ENCODE peak calls at places on chromosome 21, in five cellular contexts. One of them, this sample, is unnamed.

GRCh38 chr21:36615274-36615964 is 83.5 kb upstream of the SIM2 start:
- DNase-seq in GM12891: no peak
- DNase-seq in SK-N-SH: no peak
- DNase-seq in GM12892: no peak
- DNase-seq in GM12878: no peak
- DNase-seq in this sample: peak

GRCh38 chr21:25487046-25487594 is 120.2 kb downstream of the MRPL39 start:
- DNase-seq in GM12891: no peak
- DNase-seq in GM12892: no peak
- DNase-seq in SK-N-SH: no peak
- DNase-seq in GM12878: peak
- DNase-seq in this sample: no peak

GRCh38 chr21:16535100-16535418 is 805.3 kb downstream of the USP25 start:
- DNase-seq in GM12878: no peak
- DNase-seq in GM12892: no peak
- DNase-seq in SK-N-SH: peak
- DNase-seq in GM12891: no peak
- DNase-seq in this sample: no peak

GRCh38 chr21:29295066-29295650 is 3.6 kb upstream of the BACH1 start:
- DNase-seq in GM12892: no peak
- DNase-seq in SK-N-SH: no peak
- DNase-seq in GM12878: no peak
- DNase-seq in GM12891: no peak
- DNase-seq in this sample: no peak

GRCh38 chr21:16117851-16118592 is 388.2 kb downstream of the USP25 start:
- DNase-seq in GM12878: no peak
- DNase-seq in GM12892: no peak
- DNase-seq in GM12891: no peak
- DNase-seq in SK-N-SH: no peak
- DNase-seq in this sample: no peak

GRCh38 chr21:29237110-29238051 is 61.3 kb upstream of the BACH1 start:
- DNase-seq in SK-N-SH: no peak
- DNase-seq in GM12891: no peak
- DNase-seq in GM12892: no peak
- DNase-seq in GM12878: no peak
- DNase-seq in this sample: no peak

GRCh38 chr21:20023199-20023598 is 975.0 kb upstream of the NCAM2 start:
- DNase-seq in GM12891: no peak
- DNase-seq in GM12892: no peak
- DNase-seq in SK-N-SH: no peak
- DNase-seq in GM12878: no peak
- DNase-seq in this sample: no peak

GRCh38 chr21:14995695-14996490 is 68.9 kb downstream of the NRIP1 start:
- DNase-seq in GM12891: no peak
- DNase-seq in GM12892: no peak
- DNase-seq in GM12878: no peak
- DNase-seq in SK-N-SH: no peak
- DNase-seq in this sample: no peak

GRCh38 chr21:20647603-20648002 is 350.6 kb upstream of the NCAM2 start:
- DNase-seq in GM12892: no peak
- DNase-seq in SK-N-SH: no peak
- DNase-seq in GM12878: no peak
- DNase-seq in GM12891: no peak
- DNase-seq in this sample: no peak

GRCh38 chr21:14737922-14738321 is 191.8 kb upstream of the SAMSN1 start:
- DNase-seq in GM12891: no peak
- DNase-seq in GM12892: no peak
- DNase-seq in GM12878: no peak
- DNase-seq in SK-N-SH: peak
- DNase-seq in this sample: no peak

GRCh38 chr21:17828223-17828622 is 9.1 kb upstream of the C21orf91 start:
- DNase-seq in GM12892: no peak
- DNase-seq in GM12878: no peak
- DNase-seq in GM12891: no peak
- DNase-seq in SK-N-SH: no peak
- DNase-seq in this sample: no peak

GRCh38 chr21:29985866-29986265 is 46.1 kb upstream of the GRIK1 start:
- DNase-seq in GM12878: no peak
- DNase-seq in SK-N-SH: no peak
- DNase-seq in GM12891: no peak
- DNase-seq in GM12892: no peak
- DNase-seq in this sample: no peak

GRCh38 chr21:21373969-21374368 is 375.8 kb downstream of the NCAM2 start:
- DNase-seq in SK-N-SH: no peak
- DNase-seq in GM12891: no peak
- DNase-seq in GM12892: no peak
- DNase-seq in GM12878: no peak
- DNase-seq in this sample: no peak

GRCh38 chr21:15400905-15401304 is 328.9 kb upstream of the USP25 start:
- DNase-seq in GM12892: no peak
- DNase-seq in GM12878: no peak
- DNase-seq in SK-N-SH: no peak
- DNase-seq in GM12891: no peak
- DNase-seq in this sample: no peak

GRCh38 chr21:33451634-33452071 is 28.1 kb downstream of the TMEM50B start:
- DNase-seq in GM12891: no peak
- DNase-seq in GM12892: no peak
- DNase-seq in GM12878: no peak
- DNase-seq in SK-N-SH: no peak
- DNase-seq in this sample: no peak

GRCh38 chr21:26850116-26850643 is 5.0 kb upstream of the ADAMTS1 start:
- DNase-seq in GM12892: no peak
- DNase-seq in SK-N-SH: peak
- DNase-seq in GM12878: peak
- DNase-seq in GM12891: no peak
- DNase-seq in this sample: no peak
- TF ChIP-seq TAF1 in GM12892: no peak
- TF ChIP-seq TAF1 in SK-N-SH: no peak
- TF ChIP-seq TAF1 in GM12878: no peak
- TF ChIP-seq TAF1 in GM12891: no peak
- TF ChIP-seq TAF1 in this sample: no peak

GRCh38 chr21:44349847-44350772 is 3.3 kb upstream of the TRPM2 start:
- DNase-seq in GM12892: no peak
- DNase-seq in SK-N-SH: no peak
- DNase-seq in GM12891: no peak
- DNase-seq in GM12878: no peak
- DNase-seq in this sample: no peak
- TF ChIP-seq TAF1 in GM12892: no peak
- TF ChIP-seq TAF1 in SK-N-SH: no peak
- TF ChIP-seq TAF1 in GM12891: no peak
- TF ChIP-seq TAF1 in GM12878: no peak
- TF ChIP-seq TAF1 in this sample: no peak

GRCh38 chr21:31564439-31564838 is 95.1 kb upstream of the SOD1 start:
- DNase-seq in SK-N-SH: no peak
- DNase-seq in GM12891: no peak
- DNase-seq in GM12878: no peak
- DNase-seq in GM12892: no peak
- DNase-seq in this sample: no peak
- TF ChIP-seq TAF1 in SK-N-SH: no peak
- TF ChIP-seq TAF1 in GM12891: no peak
- TF ChIP-seq TAF1 in GM12878: no peak
- TF ChIP-seq TAF1 in GM12892: no peak
- TF ChIP-seq TAF1 in this sample: no peak

DNA sequence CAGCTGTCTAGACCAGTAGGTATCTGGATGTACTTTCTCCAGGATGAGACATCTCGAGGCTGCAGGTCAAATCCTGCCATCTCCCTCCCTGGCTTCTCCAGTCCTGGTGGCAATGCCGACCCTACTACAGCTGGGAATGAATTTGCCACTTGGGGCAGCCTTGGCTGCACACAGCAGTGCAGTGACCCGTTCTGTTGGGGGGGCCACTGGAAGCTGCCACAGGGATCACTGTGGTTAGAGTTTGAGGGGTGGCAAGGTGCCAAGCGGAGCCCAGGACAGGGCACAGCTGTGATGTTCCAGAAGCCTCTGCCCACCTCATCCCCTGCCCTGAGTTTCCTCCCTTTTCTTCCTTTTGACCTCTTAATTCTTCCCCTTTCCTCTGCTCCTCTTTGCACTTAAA is 17.1 kb downstream of the COL6A2 start:
- DNase-seq in SK-N-SH: peak
- DNase-seq in GM12891: no peak
- DNase-seq in GM12878: no peak
- DNase-seq in GM12892: no peak
- DNase-seq in this sample: no peak
- TF ChIP-seq TAF1 in SK-N-SH: no peak
- TF ChIP-seq TAF1 in GM12891: no peak
- TF ChIP-seq TAF1 in GM12878: no peak
- TF ChIP-seq TAF1 in GM12892: no peak
- TF ChIP-seq TAF1 in this sample: no peak

GRCh38 chr21:35196128-35196527 is 147.0 kb upstream of the RUNX1 start:
- DNase-seq in GM12878: no peak
- DNase-seq in GM12892: no peak
- DNase-seq in SK-N-SH: no peak
- DNase-seq in GM12891: no peak
- DNase-seq in this sample: no peak

GRCh38 chr21:35198004-35198403 is 148.9 kb upstream of the RUNX1 start:
- DNase-seq in SK-N-SH: no peak
- DNase-seq in GM12892: no peak
- DNase-seq in GM12878: no peak
- DNase-seq in GM12891: no peak
- DNase-seq in this sample: no peak

GRCh38 chr21:35198982-35199732 is 150.1 kb upstream of the RUNX1 start:
- DNase-seq in GM12892: no peak
- DNase-seq in GM12878: no peak
- DNase-seq in SK-N-SH: no peak
- DNase-seq in GM12891: no peak
- DNase-seq in this sample: no peak

GRCh38 chr21:35195232-35195631 is 146.1 kb upstream of the RUNX1 start:
- DNase-seq in SK-N-SH: no peak
- DNase-seq in GM12892: no peak
- DNase-seq in GM12878: no peak
- DNase-seq in GM12891: no peak
- DNase-seq in this sample: no peak

DNA sequence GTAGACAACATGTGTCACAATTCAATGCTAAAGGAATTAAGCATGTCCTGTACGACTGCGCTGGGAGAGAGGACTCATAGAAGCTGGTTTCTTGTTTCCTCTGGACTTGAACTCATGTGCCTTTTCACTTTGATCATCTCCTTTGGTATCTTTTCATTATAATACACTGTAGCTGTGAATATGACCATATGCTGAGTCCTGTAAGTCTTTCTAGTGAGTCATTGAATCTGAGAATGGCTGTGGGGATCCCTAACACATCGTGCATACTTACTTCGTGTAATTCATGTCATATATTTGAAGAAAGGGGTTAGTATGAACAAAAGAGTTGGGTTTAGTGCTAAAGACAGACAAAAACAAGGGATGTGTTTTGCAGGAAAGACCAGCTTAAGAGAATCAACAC is 148.1 kb upstream of the RUNX1 start:
- DNase-seq in GM12878: no peak
- DNase-seq in SK-N-SH: no peak
- DNase-seq in GM12891: no peak
- DNase-seq in GM12892: no peak
- DNase-seq in this sample: no peak
- TF ChIP-seq TAF1 in GM12878: no peak
- TF ChIP-seq TAF1 in SK-N-SH: no peak
- TF ChIP-seq TAF1 in GM12891: no peak
- TF ChIP-seq TAF1 in GM12892: no peak
- TF ChIP-seq TAF1 in this sample: no peak

GRCh38 chr21:42592156-42592820 is 61.1 kb upstream of the PDE9A start:
- DNase-seq in GM12891: no peak
- DNase-seq in GM12878: no peak
- DNase-seq in GM12892: no peak
- DNase-seq in SK-N-SH: no peak
- DNase-seq in this sample: no peak

GRCh38 chr21:42591170-42591869 is 62.1 kb upstream of the PDE9A start:
- DNase-seq in GM12878: no peak
- DNase-seq in GM12892: no peak
- DNase-seq in SK-N-SH: no peak
- DNase-seq in GM12891: no peak
- DNase-seq in this sample: no peak

GRCh38 chr21:42593815-42594157 is 59.6 kb upstream of the PDE9A start:
- DNase-seq in GM12878: no peak
- DNase-seq in GM12891: no peak
- DNase-seq in SK-N-SH: no peak
- DNase-seq in GM12892: no peak
- DNase-seq in this sample: no peak

GRCh38 chr21:42594616-42595280 is 58.7 kb upstream of the PDE9A start:
- DNase-seq in GM12892: no peak
- DNase-seq in GM12878: no peak
- DNase-seq in GM12891: no peak
- DNase-seq in SK-N-SH: no peak
- DNase-seq in this sample: no peak

GRCh38 chr21:42593007-42593814 is 60.2 kb upstream of the PDE9A start:
- DNase-seq in GM12892: peak
- DNase-seq in GM12878: no peak
- DNase-seq in SK-N-SH: peak
- DNase-seq in GM12891: peak
- DNase-seq in this sample: peak
- TF ChIP-seq TAF1 in GM12892: no peak
- TF ChIP-seq TAF1 in GM12878: no peak
- TF ChIP-seq TAF1 in SK-N-SH: no peak
- TF ChIP-seq TAF1 in GM12891: no peak
- TF ChIP-seq TAF1 in this sample: no peak

GRCh38 chr21:46181953-46182547 is 2.2 kb downstream of the SPATC1L start:
- DNase-seq in GM12878: no peak
- DNase-seq in GM12892: no peak
- DNase-seq in GM12891: no peak
- DNase-seq in SK-N-SH: no peak
- DNase-seq in this sample: no peak

GRCh38 chr21:46184625-46185555 is 631 bp upstream of the SPATC1L start:
- DNase-seq in GM12892: no peak
- DNase-seq in SK-N-SH: peak
- DNase-seq in GM12891: no peak
- DNase-seq in GM12878: peak
- DNase-seq in this sample: peak

GRCh38 chr21:46182548-46183336 is 1.5 kb downstream of the SPATC1L start:
- DNase-seq in SK-N-SH: no peak
- DNase-seq in GM12892: no peak
- DNase-seq in GM12878: no peak
- DNase-seq in GM12891: no peak
- DNase-seq in this sample: no peak

GRCh38 chr21:46185717-46186116 is 1.5 kb upstream of the SPATC1L start:
- DNase-seq in GM12892: no peak
- DNase-seq in GM12878: no peak
- DNase-seq in GM12891: no peak
- DNase-seq in SK-N-SH: no peak
- DNase-seq in this sample: no peak

GRCh38 chr21:46183910-46184624 is at the start of gene SPATC1L:
- DNase-seq in SK-N-SH: peak
- DNase-seq in GM12891: peak
- DNase-seq in GM12878: peak
- DNase-seq in GM12892: no peak
- DNase-seq in this sample: peak
- TF ChIP-seq TAF1 in SK-N-SH: no peak
- TF ChIP-seq TAF1 in GM12891: no peak
- TF ChIP-seq TAF1 in GM12878: no peak
- TF ChIP-seq TAF1 in GM12892: no peak
- TF ChIP-seq TAF1 in this sample: no peak